ENCODE peak calls at places on chromosome 22, in five cellular contexts. One of them, this sample, is unnamed.

GRCh38 chr22:48665286-48666010 is 1162.2 kb downstream of the BRD1 start:
- DNase-seq in RWPE1: no peak
- DNase-seq in MM.1S: no peak
- DNase-seq in BE2C: no peak
- DNase-seq in epithelial cell of esophagus: no peak
- DNase-seq in this sample: no peak

GRCh38 chr22:30857103-30857502 is 111.5 kb downstream of the MORC2 start:
- DNase-seq in MM.1S: no peak
- DNase-seq in RWPE1: no peak
- DNase-seq in BE2C: no peak
- DNase-seq in epithelial cell of esophagus: no peak
- DNase-seq in this sample: no peak

GRCh38 chr22:27515091-27515523 is 286.4 kb downstream of the MN1 start:
- DNase-seq in BE2C: no peak
- DNase-seq in RWPE1: no peak
- DNase-seq in epithelial cell of esophagus: no peak
- DNase-seq in MM.1S: no peak
- DNase-seq in this sample: no peak

GRCh38 chr22:29031236-29031982 is 30.2 kb downstream of the C22orf31 start:
- DNase-seq in RWPE1: peak; percentile 41
- DNase-seq in epithelial cell of esophagus: peak; percentile 62
- DNase-seq in BE2C: peak; percentile 69
- DNase-seq in MM.1S: no peak
- DNase-seq in this sample: no peak

GRCh38 chr22:20641198-20641892 is 132.6 kb upstream of the SERPIND1 start:
- DNase-seq in epithelial cell of esophagus: no peak
- DNase-seq in MM.1S: no peak
- DNase-seq in RWPE1: no peak
- DNase-seq in BE2C: no peak
- DNase-seq in this sample: no peak

GRCh38 chr22:49052023-49052538 is 775.6 kb downstream of the BRD1 start:
- DNase-seq in MM.1S: no peak
- DNase-seq in BE2C: no peak
- DNase-seq in RWPE1: no peak
- DNase-seq in epithelial cell of esophagus: no peak
- DNase-seq in this sample: peak; percentile 38

GRCh38 chr22:44659140-44659539 is 42.9 kb upstream of the PRR5 start:
- DNase-seq in MM.1S: no peak
- DNase-seq in RWPE1: no peak
- DNase-seq in BE2C: peak; percentile 88
- DNase-seq in epithelial cell of esophagus: no peak
- DNase-seq in this sample: no peak

GRCh38 chr22:29469755-29470154 is 10.3 kb upstream of the NEFH start:
- DNase-seq in BE2C: no peak
- DNase-seq in MM.1S: no peak
- DNase-seq in epithelial cell of esophagus: peak; percentile 26
- DNase-seq in RWPE1: no peak
- DNase-seq in this sample: no peak

GRCh38 chr22:39091136-39092081 is 5.6 kb upstream of the APOBEC3H start:
- DNase-seq in RWPE1: no peak
- DNase-seq in epithelial cell of esophagus: no peak
- DNase-seq in MM.1S: no peak
- DNase-seq in BE2C: no peak
- DNase-seq in this sample: no peak

GRCh38 chr22:34841321-34841901 is 224.5 kb upstream of the ISX start:
- DNase-seq in BE2C: no peak
- DNase-seq in MM.1S: no peak
- DNase-seq in RWPE1: no peak
- DNase-seq in epithelial cell of esophagus: no peak
- DNase-seq in this sample: no peak

GRCh38 chr22:17158568-17159503 is at the start of gene HDHD5:
- DNase-seq in MM.1S: peak; percentile 89
- DNase-seq in RWPE1: peak; percentile 82
- DNase-seq in BE2C: peak; percentile 95
- DNase-seq in epithelial cell of esophagus: peak; percentile 92
- DNase-seq in this sample: peak; percentile 94

GRCh38 chr22:39362932-39363331 is 13.1 kb downstream of the SYNGR1 start:
- DNase-seq in MM.1S: no peak
- DNase-seq in RWPE1: no peak
- DNase-seq in epithelial cell of esophagus: no peak
- DNase-seq in BE2C: no peak
- DNase-seq in this sample: no peak

GRCh38 chr22:46386312-46386711 is 50.8 kb downstream of the TRMU start:
- DNase-seq in epithelial cell of esophagus: no peak
- DNase-seq in BE2C: no peak
- DNase-seq in RWPE1: no peak
- DNase-seq in MM.1S: no peak
- DNase-seq in this sample: no peak
- TF ChIP-seq CTCF in epithelial cell of esophagus: no peak
- TF ChIP-seq CTCF in BE2C: peak; percentile 21
- TF ChIP-seq CTCF in RWPE1: no peak
- TF ChIP-seq CTCF in MM.1S: no peak
- TF ChIP-seq CTCF in this sample: no peak

DNA sequence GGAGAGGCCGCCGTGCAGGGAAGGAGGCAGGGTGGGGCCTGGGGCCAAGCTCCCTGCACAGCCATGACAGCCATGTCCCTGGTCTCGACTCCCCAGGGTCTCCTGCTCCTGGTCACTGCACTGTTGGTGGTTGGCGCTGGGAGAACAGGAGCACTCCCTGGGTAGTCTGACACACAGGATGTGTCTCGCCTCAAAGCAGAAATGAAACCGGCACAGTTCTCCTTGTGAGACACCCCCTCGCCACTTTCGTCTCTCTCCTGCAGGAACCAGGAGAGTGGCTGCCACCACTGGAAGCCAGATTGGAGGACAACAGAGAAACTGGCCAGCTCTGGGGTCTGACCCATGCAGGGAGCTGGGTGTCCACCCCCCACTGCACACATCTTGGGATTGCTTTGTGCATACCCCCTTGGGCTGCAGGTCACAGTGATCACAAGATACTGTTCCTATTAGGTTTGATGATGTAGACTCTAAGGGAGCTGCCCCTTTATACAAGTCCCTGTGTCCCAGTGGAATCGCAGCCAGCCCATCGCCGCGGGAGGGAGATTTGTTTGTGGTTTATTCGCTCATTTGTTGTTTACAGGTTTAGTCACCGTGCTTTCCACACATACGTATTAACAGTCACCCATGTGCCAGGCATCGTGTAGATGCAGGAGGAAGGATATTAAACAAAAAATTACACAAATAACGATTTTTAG is 27.0 kb upstream of the YWHAH start:
- DNase-seq in epithelial cell of esophagus: no peak
- DNase-seq in RWPE1: no peak
- DNase-seq in MM.1S: no peak
- DNase-seq in BE2C: no peak
- DNase-seq in this sample: peak; percentile 67
- TF ChIP-seq CTCF in epithelial cell of esophagus: no peak
- TF ChIP-seq CTCF in RWPE1: no peak
- TF ChIP-seq CTCF in MM.1S: no peak
- TF ChIP-seq CTCF in BE2C: no peak
- TF ChIP-seq CTCF in this sample: no peak

GRCh38 chr22:19179472-19180048 is 1.0 kb upstream of the SLC25A1 start:
- DNase-seq in epithelial cell of esophagus: peak; percentile 79
- DNase-seq in MM.1S: peak; percentile 87
- DNase-seq in RWPE1: peak; percentile 37
- DNase-seq in BE2C: peak; percentile 86
- DNase-seq in this sample: peak; percentile 84

GRCh38 chr22:19178659-19179471 is at the start of gene SLC25A1:
- DNase-seq in RWPE1: peak; percentile 81
- DNase-seq in epithelial cell of esophagus: peak; percentile 92
- DNase-seq in MM.1S: peak; percentile 92
- DNase-seq in BE2C: peak; percentile 96
- DNase-seq in this sample: peak; percentile 97

GRCh38 chr22:19176732-19177131 is 1.8 kb downstream of the SLC25A1 start:
- DNase-seq in epithelial cell of esophagus: no peak
- DNase-seq in MM.1S: no peak
- DNase-seq in RWPE1: no peak
- DNase-seq in BE2C: no peak
- DNase-seq in this sample: no peak

GRCh38 chr22:19177164-19178064 is 1.1 kb downstream of the SLC25A1 start:
- DNase-seq in epithelial cell of esophagus: no peak
- DNase-seq in BE2C: no peak
- DNase-seq in RWPE1: no peak
- DNase-seq in MM.1S: no peak
- DNase-seq in this sample: no peak

GRCh38 chr22:19178065-19178658 is 374 bp downstream of the SLC25A1 start:
- DNase-seq in BE2C: peak; percentile 60
- DNase-seq in RWPE1: peak; percentile 19
- DNase-seq in MM.1S: peak; percentile 49
- DNase-seq in epithelial cell of esophagus: peak; percentile 50
- DNase-seq in this sample: peak; percentile 63
- TF ChIP-seq CTCF in BE2C: no peak
- TF ChIP-seq CTCF in RWPE1: no peak
- TF ChIP-seq CTCF in MM.1S: no peak
- TF ChIP-seq CTCF in epithelial cell of esophagus: no peak
- TF ChIP-seq CTCF in this sample: no peak

GRCh38 chr22:50246242-50247175 is 1.7 kb upstream of the TUBGCP6 start:
- DNase-seq in MM.1S: no peak
- DNase-seq in BE2C: no peak
- DNase-seq in epithelial cell of esophagus: peak; percentile 26
- DNase-seq in RWPE1: no peak
- DNase-seq in this sample: no peak
- TF ChIP-seq CTCF in MM.1S: peak; percentile 13
- TF ChIP-seq CTCF in BE2C: no peak
- TF ChIP-seq CTCF in epithelial cell of esophagus: peak; percentile 32
- TF ChIP-seq CTCF in RWPE1: no peak
- TF ChIP-seq CTCF in this sample: no peak

GRCh38 chr22:46795845-46796565 is 33.6 kb downstream of the TBC1D22A start:
- DNase-seq in RWPE1: no peak
- DNase-seq in epithelial cell of esophagus: no peak
- DNase-seq in MM.1S: no peak
- DNase-seq in BE2C: no peak
- DNase-seq in this sample: no peak

GRCh38 chr22:46796566-46797195 is 34.2 kb downstream of the TBC1D22A start:
- DNase-seq in MM.1S: no peak
- DNase-seq in BE2C: no peak
- DNase-seq in epithelial cell of esophagus: no peak
- DNase-seq in RWPE1: no peak
- DNase-seq in this sample: no peak

GRCh38 chr22:46798041-46798365 is 35.6 kb downstream of the TBC1D22A start:
- DNase-seq in MM.1S: no peak
- DNase-seq in epithelial cell of esophagus: no peak
- DNase-seq in BE2C: no peak
- DNase-seq in RWPE1: no peak
- DNase-seq in this sample: no peak

GRCh38 chr22:46798366-46799057 is 36.1 kb downstream of the TBC1D22A start:
- DNase-seq in epithelial cell of esophagus: peak; percentile 73
- DNase-seq in BE2C: peak; percentile 87
- DNase-seq in RWPE1: peak; percentile 13
- DNase-seq in MM.1S: peak; percentile 67
- DNase-seq in this sample: peak; percentile 83

DNA sequence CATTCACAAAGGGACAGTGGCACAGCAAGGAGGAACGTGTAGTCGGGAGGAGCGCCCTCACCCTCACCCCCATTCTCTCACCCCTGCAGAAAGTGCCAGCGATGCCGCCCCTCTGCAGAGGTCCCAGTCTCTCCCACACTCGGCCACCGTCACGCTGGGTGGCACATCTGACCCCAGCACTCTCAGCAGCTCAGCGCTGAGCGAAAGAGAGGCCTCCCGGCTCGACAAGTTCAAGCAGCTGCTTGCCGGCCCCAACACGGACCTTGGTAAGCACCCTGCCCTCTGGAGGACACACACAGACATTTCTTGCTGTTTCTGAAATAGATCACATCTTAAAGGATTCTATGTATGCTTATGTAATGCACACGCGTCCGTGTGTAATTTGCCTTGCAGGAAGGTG is 34.9 kb downstream of the TBC1D22A start:
- DNase-seq in BE2C: peak; percentile 41
- DNase-seq in RWPE1: peak; percentile 34
- DNase-seq in MM.1S: no peak
- DNase-seq in epithelial cell of esophagus: peak; percentile 72
- DNase-seq in this sample: no peak
- TF ChIP-seq CTCF in BE2C: peak; percentile 44
- TF ChIP-seq CTCF in RWPE1: no peak
- TF ChIP-seq CTCF in MM.1S: no peak
- TF ChIP-seq CTCF in epithelial cell of esophagus: peak; percentile 38
- TF ChIP-seq CTCF in this sample: no peak

This sample was measured in GM10248.